ENCODE peak calls at places on chromosomes 6 and 20, in seven cellular contexts. O is foreskin melanocyte; J is amniotic stem cell; R is NB4; W is stimulated activated CD8-positive, alpha-beta memory T cell treated with anti-CD3 and anti-CD28 coated beads, Interleukin-7, amount 100 ng/mL, for 24 hours; C is posterior vena cava; H is NCI-H1092 treated with DMSO at 0.1 percent for 48 hours. U is an unnamed sample.

GRCh38 chr6:125699591-125699990 is 49.8 kb upstream of the HEY2 start:
- DNase-seq in R (peak; percentile 6), H (no peak), W (no peak), C (no peak), O (no peak), J (no peak), U (no peak)

GRCh38 chr6:35804996-35805736 is at the start of gene LHFPL5:
- DNase-seq in C (no peak), J (no peak), H (peak; percentile 68), O (peak; percentile 17), R (peak; percentile 61), W (peak; percentile 21), U (peak; percentile 53)

GRCh38 chr6:147154454-147154853 is 49.8 kb upstream of the STXBP5 start:
- DNase-seq in H (peak; percentile 43), W (no peak), R (peak; percentile 19), J (no peak), O (no peak), C (no peak), U (no peak)

GRCh38 chr6:3318226-3318625 is 59.5 kb downstream of the PSMG4 start:
- DNase-seq in W (peak; percentile 4), J (no peak), H (no peak), C (peak; percentile 35), O (no peak), R (no peak), U (no peak)

GRCh38 chr20:33099842-33100538 is 20.5 kb downstream of the BPIFB4 start:
- DNase-seq in H (no peak), O (no peak), W (no peak), C (peak; percentile 10), J (no peak), R (no peak), U (no peak)

GRCh38 chr6:106847116-106847515 is 127.4 kb downstream of the CD24 start:
- DNase-seq in R (no peak), O (no peak), W (no peak), J (no peak), H (no peak), C (no peak), U (no peak)

GRCh38 chr6:170223718-170224693 is 66.9 kb downstream of the DLL1 start:
- DNase-seq in H (no peak), W (no peak), O (no peak), J (no peak), R (peak; percentile 69), C (peak; percentile 59), U (no peak)

GRCh38 chr6:157779705-157780604 is 43.1 kb upstream of the SNX9 start:
- DNase-seq in W (no peak), H (no peak), R (peak; percentile 23), J (no peak), O (peak; percentile 78), C (no peak), U (no peak)

GRCh38 chr6:81999270-81999669 is 246.8 kb upstream of the TENT5A start:
- DNase-seq in C (no peak), H (no peak), O (no peak), J (no peak), R (no peak), W (no peak), U (no peak)

GRCh38 chr20:5825136-5825719 is 75.0 kb downstream of the SHLD1 start:
- DNase-seq in J (no peak), R (no peak), H (no peak), C (no peak), W (no peak), O (no peak), U (no peak)

GRCh38 chr20:20547221-20547875 is 165.1 kb downstream of the RALGAPA2 start:
- DNase-seq in C (no peak), R (peak; percentile 32), H (no peak), J (no peak), W (no peak), O (no peak), U (no peak)

GRCh38 chr20:2451939-2452732 is 18.5 kb downstream of the SNRPB start:
- DNase-seq in H (peak; percentile 68), W (peak; percentile 45), C (peak; percentile 88), O (peak; percentile 59), R (peak; percentile 78), J (peak; percentile 62), U (peak; percentile 60)

GRCh38 chr6:102793752-102794151 is 1400.2 kb downstream of the GRIK2 start:
- DNase-seq in O (no peak), J (no peak), W (no peak), H (no peak), R (no peak), C (no peak), U (no peak)

GRCh38 chr6:41531591-41532582 is 14.3 kb upstream of the FOXP4 start:
- DNase-seq in W (peak; percentile 46), H (peak; percentile 47), J (no peak), C (no peak), O (no peak), R (peak; percentile 27), U (no peak)

GRCh38 chr20:37630161-37630560 is 63.7 kb upstream of the CTNNBL1 start:
- DNase-seq in R (no peak), H (peak; percentile 63), O (no peak), C (no peak), J (no peak), W (no peak), U (no peak)

GRCh38 chr6:151317206-151317994 is 74.0 kb downstream of the ZBTB2 start:
- DNase-seq in H (no peak), R (no peak), O (no peak), J (peak; percentile 25), C (no peak), W (no peak), U (no peak)

GRCh38 chr20:434221-434620 is 26.1 kb downstream of the RBCK1 start:
- DNase-seq in W (no peak), R (no peak), H (no peak), O (no peak), C (no peak), J (no peak), U (no peak)

GRCh38 chr6:35491558-35492541 is 5.0 kb downstream of the TEAD3 start:
- DNase-seq in O (no peak), H (no peak), R (peak; percentile 46), W (no peak), J (no peak), C (no peak), U (no peak)

GRCh38 chr6:39054577-39055142 is 6.1 kb downstream of the GLP1R start:
- DNase-seq in H (no peak), W (no peak), C (peak; percentile 38), J (no peak), R (no peak), O (no peak), U (no peak)

GRCh38 chr6:35391240-35391968 is 49.0 kb downstream of the PPARD start:
- DNase-seq in J (peak; percentile 66), O (peak; percentile 24), R (no peak), W (no peak), H (no peak), C (no peak), U (no peak)

GRCh38 chr6:7107578-7108195 is at the start of gene RREB1:
- DNase-seq in R (peak; percentile 90), J (peak; percentile 53), O (peak; percentile 55), H (peak; percentile 16), W (no peak), C (peak; percentile 86), U (peak; percentile 69)

GRCh38 chr6:71248306-71248705 is 40.3 kb upstream of the OGFRL1 start:
- DNase-seq in C (no peak), R (peak; percentile 90), J (peak; percentile 35), O (peak; percentile 9), H (no peak), W (no peak), U (no peak)

GRCh38 chr6:120384671-120385070 is 949.6 kb downstream of the TBC1D32 start:
- DNase-seq in H (no peak), R (no peak), C (no peak), O (no peak), J (no peak), W (no peak), U (no peak)

GRCh38 chr6:92777146-92777740 is 642.1 kb downstream of the EPHA7 start:
- DNase-seq in W (no peak), H (peak; percentile 74), J (no peak), O (peak; percentile 2), C (no peak), R (peak; percentile 37), U (no peak)

GRCh38 chr6:117976030-117976651 is 69.1 kb downstream of the SLC35F1 start:
- DNase-seq in R (peak; percentile 66), J (peak; percentile 7), W (no peak), C (no peak), H (peak; percentile 46), O (peak; percentile 44), U (no peak)

GRCh38 chr6:153090241-153090930 is 40.7 kb downstream of the RGS17 start:
- DNase-seq in R (no peak), C (no peak), O (peak; percentile 91), W (no peak), H (no peak), J (peak; percentile 35), U (no peak)

U was measured in thyroid gland.